ENCODE peak calls at places on chromosomes 1 and 21, in eight cellular contexts. One of them, this sample, is unnamed.

GRCh38 chr1:11413907-11414495 is 65.0 kb upstream of the DISP3 start:
- DNase-seq in GM23338: peak
- DNase-seq in fibroblast of lung: no peak
- DNase-seq in body of pancreas: no peak
- DNase-seq in upper lobe of right lung: no peak
- DNase-seq in PC-9: no peak
- DNase-seq in kidney: no peak
- DNase-seq in suprapubic skin: no peak
- DNase-seq in this sample: no peak

GRCh38 chr1:172647110-172647564 is 11.8 kb upstream of the FASLG start:
- DNase-seq in body of pancreas: no peak
- DNase-seq in PC-9: no peak
- DNase-seq in suprapubic skin: no peak
- DNase-seq in fibroblast of lung: peak
- DNase-seq in kidney: no peak
- DNase-seq in upper lobe of right lung: no peak
- DNase-seq in GM23338: peak
- DNase-seq in this sample: no peak

GRCh38 chr1:29703596-29703995 is 467.3 kb downstream of the PTPRU start:
- DNase-seq in body of pancreas: peak
- DNase-seq in PC-9: peak
- DNase-seq in fibroblast of lung: peak
- DNase-seq in upper lobe of right lung: peak
- DNase-seq in suprapubic skin: no peak
- DNase-seq in GM23338: peak
- DNase-seq in kidney: no peak
- DNase-seq in this sample: peak

GRCh38 chr1:186059311-186059710 is 315.7 kb downstream of the TPR start:
- DNase-seq in suprapubic skin: no peak
- DNase-seq in GM23338: no peak
- DNase-seq in upper lobe of right lung: no peak
- DNase-seq in fibroblast of lung: peak
- DNase-seq in body of pancreas: no peak
- DNase-seq in PC-9: no peak
- DNase-seq in kidney: no peak
- DNase-seq in this sample: no peak

GRCh38 chr1:230159580-230159979 is 92.5 kb downstream of the GALNT2 start:
- DNase-seq in body of pancreas: peak
- DNase-seq in suprapubic skin: peak
- DNase-seq in upper lobe of right lung: no peak
- DNase-seq in fibroblast of lung: no peak
- DNase-seq in kidney: no peak
- DNase-seq in PC-9: no peak
- DNase-seq in GM23338: no peak
- DNase-seq in this sample: no peak

GRCh38 chr1:218156602-218157001 is 128.5 kb upstream of the RRP15 start:
- DNase-seq in GM23338: peak
- DNase-seq in upper lobe of right lung: peak
- DNase-seq in suprapubic skin: no peak
- DNase-seq in PC-9: peak
- DNase-seq in fibroblast of lung: no peak
- DNase-seq in kidney: peak
- DNase-seq in body of pancreas: peak
- DNase-seq in this sample: peak

GRCh38 chr1:202289009-202289408 is 52.7 kb downstream of the UBE2T start:
- DNase-seq in kidney: no peak
- DNase-seq in GM23338: no peak
- DNase-seq in body of pancreas: no peak
- DNase-seq in PC-9: no peak
- DNase-seq in fibroblast of lung: no peak
- DNase-seq in suprapubic skin: no peak
- DNase-seq in upper lobe of right lung: no peak
- DNase-seq in this sample: no peak

GRCh38 chr1:223421025-223421424 is 27.8 kb downstream of the CCDC185 start:
- DNase-seq in GM23338: no peak
- DNase-seq in kidney: no peak
- DNase-seq in suprapubic skin: no peak
- DNase-seq in upper lobe of right lung: no peak
- DNase-seq in fibroblast of lung: no peak
- DNase-seq in body of pancreas: peak
- DNase-seq in PC-9: no peak
- DNase-seq in this sample: no peak

GRCh38 chr1:243731974-243732373 is 118.1 kb downstream of the AKT3 start:
- DNase-seq in GM23338: no peak
- DNase-seq in PC-9: no peak
- DNase-seq in fibroblast of lung: peak
- DNase-seq in kidney: no peak
- DNase-seq in suprapubic skin: no peak
- DNase-seq in body of pancreas: no peak
- DNase-seq in upper lobe of right lung: no peak
- DNase-seq in this sample: no peak

GRCh38 chr1:92907949-92908684 is 53.1 kb downstream of the DIPK1A start:
- DNase-seq in PC-9: no peak
- DNase-seq in suprapubic skin: no peak
- DNase-seq in kidney: no peak
- DNase-seq in fibroblast of lung: peak
- DNase-seq in GM23338: no peak
- DNase-seq in body of pancreas: no peak
- DNase-seq in upper lobe of right lung: no peak
- DNase-seq in this sample: peak

GRCh38 chr1:94680008-94680377 is 138.4 kb upstream of the F3 start:
- DNase-seq in suprapubic skin: no peak
- DNase-seq in fibroblast of lung: no peak
- DNase-seq in GM23338: no peak
- DNase-seq in kidney: no peak
- DNase-seq in upper lobe of right lung: no peak
- DNase-seq in body of pancreas: no peak
- DNase-seq in PC-9: no peak
- DNase-seq in this sample: no peak

GRCh38 chr1:29708381-29708780 is 472.1 kb downstream of the PTPRU start:
- DNase-seq in suprapubic skin: no peak
- DNase-seq in upper lobe of right lung: peak
- DNase-seq in GM23338: no peak
- DNase-seq in fibroblast of lung: peak
- DNase-seq in kidney: no peak
- DNase-seq in body of pancreas: no peak
- DNase-seq in PC-9: no peak
- DNase-seq in this sample: no peak

GRCh38 chr1:167905182-167905581 is 8.8 kb downstream of the ADCY10 start:
- DNase-seq in body of pancreas: no peak
- DNase-seq in kidney: no peak
- DNase-seq in upper lobe of right lung: no peak
- DNase-seq in PC-9: no peak
- DNase-seq in suprapubic skin: no peak
- DNase-seq in GM23338: peak
- DNase-seq in fibroblast of lung: peak
- DNase-seq in this sample: no peak

GRCh38 chr1:68093737-68094136 is 43.3 kb upstream of the DIRAS3 start:
- DNase-seq in kidney: no peak
- DNase-seq in PC-9: no peak
- DNase-seq in suprapubic skin: no peak
- DNase-seq in GM23338: no peak
- DNase-seq in body of pancreas: no peak
- DNase-seq in fibroblast of lung: peak
- DNase-seq in upper lobe of right lung: no peak
- DNase-seq in this sample: peak

GRCh38 chr1:85689788-85690404 is 18.3 kb downstream of the ZNHIT6 start:
- DNase-seq in kidney: no peak
- DNase-seq in fibroblast of lung: no peak
- DNase-seq in PC-9: no peak
- DNase-seq in suprapubic skin: no peak
- DNase-seq in body of pancreas: no peak
- DNase-seq in GM23338: no peak
- DNase-seq in upper lobe of right lung: no peak
- DNase-seq in this sample: no peak

GRCh38 chr1:245475961-245476522 is 321.3 kb downstream of the KIF26B start:
- DNase-seq in fibroblast of lung: no peak
- DNase-seq in GM23338: no peak
- DNase-seq in PC-9: no peak
- DNase-seq in body of pancreas: no peak
- DNase-seq in upper lobe of right lung: no peak
- DNase-seq in suprapubic skin: no peak
- DNase-seq in kidney: no peak
- DNase-seq in this sample: no peak

GRCh38 chr1:186497651-186498050 is 36.7 kb upstream of the PDC start:
- DNase-seq in GM23338: no peak
- DNase-seq in fibroblast of lung: no peak
- DNase-seq in kidney: no peak
- DNase-seq in body of pancreas: no peak
- DNase-seq in suprapubic skin: no peak
- DNase-seq in PC-9: no peak
- DNase-seq in upper lobe of right lung: no peak
- DNase-seq in this sample: no peak

GRCh38 chr21:38984568-38984967 is 178.8 kb downstream of the ETS2 start:
- DNase-seq in suprapubic skin: no peak
- DNase-seq in PC-9: no peak
- DNase-seq in fibroblast of lung: no peak
- DNase-seq in upper lobe of right lung: no peak
- DNase-seq in body of pancreas: no peak
- DNase-seq in GM23338: no peak
- DNase-seq in kidney: no peak
- DNase-seq in this sample: no peak

GRCh38 chr1:167629681-167630567 is at the start of gene RCSD1:
- DNase-seq in PC-9: no peak
- DNase-seq in upper lobe of right lung: peak
- DNase-seq in suprapubic skin: no peak
- DNase-seq in fibroblast of lung: peak
- DNase-seq in GM23338: peak
- DNase-seq in body of pancreas: no peak
- DNase-seq in kidney: peak
- DNase-seq in this sample: peak

GRCh38 chr1:170225735-170226524 is 80.2 kb downstream of the NTMT2 start:
- DNase-seq in kidney: no peak
- DNase-seq in GM23338: no peak
- DNase-seq in suprapubic skin: no peak
- DNase-seq in PC-9: no peak
- DNase-seq in upper lobe of right lung: no peak
- DNase-seq in fibroblast of lung: no peak
- DNase-seq in body of pancreas: no peak
- DNase-seq in this sample: no peak

GRCh38 chr1:246355421-246356230 is 151.5 kb downstream of the SMYD3 start:
- DNase-seq in fibroblast of lung: peak
- DNase-seq in GM23338: peak
- DNase-seq in kidney: no peak
- DNase-seq in PC-9: no peak
- DNase-seq in suprapubic skin: no peak
- DNase-seq in body of pancreas: peak
- DNase-seq in upper lobe of right lung: no peak
- DNase-seq in this sample: no peak

GRCh38 chr1:155241069-155241679 is 14.1 kb downstream of the ENTREP3 start:
- DNase-seq in PC-9: peak
- DNase-seq in upper lobe of right lung: no peak
- DNase-seq in body of pancreas: peak
- DNase-seq in fibroblast of lung: peak
- DNase-seq in GM23338: peak
- DNase-seq in kidney: no peak
- DNase-seq in suprapubic skin: peak
- DNase-seq in this sample: peak
- H3K27ac ChIP-seq in PC-9: peak
- H3K27ac ChIP-seq in upper lobe of right lung: no peak
- H3K27ac ChIP-seq in body of pancreas: no peak
- H3K27ac ChIP-seq in fibroblast of lung: peak
- H3K27ac ChIP-seq in GM23338: no peak
- H3K27ac ChIP-seq in kidney: no peak
- H3K27ac ChIP-seq in suprapubic skin: no peak
- H3K27ac ChIP-seq in this sample: peak

DNA sequence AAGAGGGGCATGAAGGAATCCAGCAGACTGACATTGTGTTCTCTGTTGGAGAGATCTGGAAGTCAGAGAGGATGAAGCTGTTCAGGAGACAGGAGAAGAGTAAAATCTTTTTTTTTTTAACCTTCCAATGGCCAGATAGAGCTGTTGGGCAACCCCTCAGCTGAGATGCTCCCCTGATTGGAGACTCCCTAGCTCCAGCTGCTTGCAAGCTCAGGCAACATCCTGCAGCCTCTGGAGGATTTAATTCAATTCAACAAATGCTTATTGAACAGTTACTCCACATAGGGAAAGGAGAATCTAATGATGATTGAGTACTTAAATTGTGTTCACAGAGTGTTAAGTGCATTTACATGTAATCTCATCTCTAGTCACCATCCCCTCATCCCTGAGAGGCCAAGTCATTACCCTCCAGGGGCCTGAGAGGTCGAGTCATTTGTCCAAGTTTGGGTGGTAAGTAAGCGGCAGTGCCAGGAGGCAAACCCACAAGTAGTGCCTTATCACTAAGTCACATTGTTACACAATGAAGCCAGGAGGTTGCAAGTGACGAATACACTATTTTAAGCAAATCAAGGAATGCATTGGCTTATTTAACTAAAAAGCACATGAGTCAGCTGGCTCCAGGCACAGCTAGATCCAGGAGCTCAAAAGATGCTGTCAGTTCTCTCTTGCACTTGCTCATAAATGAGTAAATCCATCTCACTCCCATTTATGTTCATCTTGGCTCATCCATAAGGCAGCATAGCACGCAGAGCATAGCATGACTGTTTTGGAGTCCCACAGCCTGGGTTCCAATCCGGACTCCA is 64.2 kb downstream of the OPTC start:
- DNase-seq in PC-9: peak
- DNase-seq in suprapubic skin: peak
- DNase-seq in upper lobe of right lung: no peak
- DNase-seq in body of pancreas: peak
- DNase-seq in fibroblast of lung: peak
- DNase-seq in GM23338: no peak
- DNase-seq in kidney: peak
- DNase-seq in this sample: peak
- H3K27ac ChIP-seq in PC-9: peak
- H3K27ac ChIP-seq in suprapubic skin: peak
- H3K27ac ChIP-seq in upper lobe of right lung: no peak
- H3K27ac ChIP-seq in body of pancreas: no peak
- H3K27ac ChIP-seq in fibroblast of lung: peak
- H3K27ac ChIP-seq in GM23338: no peak
- H3K27ac ChIP-seq in kidney: peak
- H3K27ac ChIP-seq in this sample: peak

GRCh38 chr1:23371987-23372386 is 2.4 kb upstream of the ZNF436 start:
- DNase-seq in upper lobe of right lung: no peak
- DNase-seq in kidney: peak
- DNase-seq in GM23338: peak
- DNase-seq in PC-9: no peak
- DNase-seq in suprapubic skin: no peak
- DNase-seq in body of pancreas: no peak
- DNase-seq in fibroblast of lung: no peak
- DNase-seq in this sample: no peak
- H3K27ac ChIP-seq in upper lobe of right lung: no peak
- H3K27ac ChIP-seq in kidney: peak
- H3K27ac ChIP-seq in GM23338: no peak
- H3K27ac ChIP-seq in PC-9: peak
- H3K27ac ChIP-seq in suprapubic skin: no peak
- H3K27ac ChIP-seq in body of pancreas: no peak
- H3K27ac ChIP-seq in fibroblast of lung: no peak
- H3K27ac ChIP-seq in this sample: peak

DNA sequence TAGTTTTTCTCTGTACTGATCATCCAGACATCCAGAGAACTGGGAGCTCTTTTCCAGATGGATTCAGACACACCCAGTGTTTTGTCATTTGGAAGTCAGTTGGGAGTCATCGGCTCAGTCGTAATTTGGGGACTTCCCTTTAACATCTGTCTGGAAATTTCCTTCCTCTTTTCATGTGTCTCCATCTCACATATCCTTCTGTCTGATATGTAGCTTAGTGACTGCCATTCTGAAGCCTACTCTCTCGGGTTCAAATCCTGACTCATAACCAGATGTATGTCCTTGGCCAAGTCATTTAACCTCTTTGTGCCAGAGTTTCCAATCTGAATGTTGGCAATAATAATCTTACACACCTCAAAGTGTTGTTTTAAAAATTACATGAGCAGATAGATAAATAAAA is 3.0 kb downstream of the MORC3 start:
- DNase-seq in kidney: no peak
- DNase-seq in body of pancreas: no peak
- DNase-seq in fibroblast of lung: no peak
- DNase-seq in GM23338: no peak
- DNase-seq in upper lobe of right lung: no peak
- DNase-seq in PC-9: no peak
- DNase-seq in suprapubic skin: no peak
- DNase-seq in this sample: no peak
- H3K27ac ChIP-seq in kidney: no peak
- H3K27ac ChIP-seq in body of pancreas: no peak
- H3K27ac ChIP-seq in fibroblast of lung: no peak
- H3K27ac ChIP-seq in GM23338: no peak
- H3K27ac ChIP-seq in upper lobe of right lung: peak
- H3K27ac ChIP-seq in PC-9: no peak
- H3K27ac ChIP-seq in suprapubic skin: peak
- H3K27ac ChIP-seq in this sample: no peak